ENCODE peak calls at places on chromosomes 16 and 17, in four cellular contexts. E, M, O and Q are unnamed samples.

GRCh38 chr16:65414284-65414984 is 292.6 kb upstream of the CDH11 start:
- DNase-seq in E (peak), M (no peak), O (no peak), Q (no peak)

GRCh38 chr16:53893731-53894435 is 189.9 kb downstream of the FTO start:
- DNase-seq in E (no peak), M (no peak), O (no peak), Q (no peak)

GRCh38 chr16:54203851-54204505 is 82.6 kb downstream of the IRX3 start:
- DNase-seq in O (no peak), M (no peak), E (no peak), Q (no peak)

GRCh38 chr17:75428775-75429469 is 23.4 kb upstream of the GRB2 start:
- DNase-seq in E (no peak), M (no peak), O (no peak), Q (no peak)

GRCh38 chr16:50152386-50152806 is 710 bp upstream of the TENT4B start:
- DNase-seq in E (no peak), M (peak), O (peak), Q (no peak)

GRCh38 chr16:31082368-31083045 is 6.2 kb downstream of the PRSS53 start:
- DNase-seq in E (no peak), M (no peak), O (no peak), Q (no peak)

GRCh38 chr16:10867199-10867598 is 9.8 kb upstream of the CIITA start:
- DNase-seq in M (no peak), O (no peak), E (no peak), Q (no peak)

GRCh38 chr17:61408151-61409041 is 8.8 kb downstream of the TBX2 start:
- DNase-seq in O (no peak), M (no peak), E (peak), Q (peak)

GRCh38 chr16:4272114-4272954 is 489 bp downstream of the TFAP4 start:
- DNase-seq in E (peak), M (peak), O (no peak), Q (peak)

GRCh38 chr16:79269211-79269863 is 331.2 kb downstream of the MAF start:
- DNase-seq in M (no peak), O (peak), E (no peak), Q (no peak)

GRCh38 chr16:10745856-10746255 is 2.2 kb downstream of the NUBP1 start:
- DNase-seq in O (no peak), E (no peak), M (no peak), Q (no peak)

GRCh38 chr17:19346351-19347255 is 15.9 kb downstream of the B9D1 start:
- DNase-seq in E (no peak), O (no peak), M (peak), Q (no peak)

GRCh38 chr16:24848065-24848464 is 2.3 kb downstream of the SLC5A11 start:
- DNase-seq in M (no peak), E (no peak), O (no peak), Q (no peak)

GRCh38 chr17:31132977-31133376 is 38.2 kb downstream of the NF1 start:
- DNase-seq in O (no peak), M (no peak), E (no peak), Q (no peak)

GRCh38 chr16:86479419-86479818 is 30.9 kb upstream of the FOXF1 start:
- DNase-seq in E (no peak), O (no peak), M (no peak), Q (no peak)

GRCh38 chr17:29980261-29980660 is 38.8 kb downstream of the EFCAB5 start:
- DNase-seq in E (no peak), O (no peak), M (no peak), Q (no peak)

GRCh38 chr17:57186231-57187019 is 69.9 kb upstream of the MSI2 start:
- DNase-seq in M (no peak), E (no peak), O (no peak), Q (no peak)

GRCh38 chr17:17080781-17081180 is 38.5 kb downstream of the MPRIP start:
- DNase-seq in M (no peak), O (no peak), E (no peak), Q (no peak)

GRCh38 chr17:42979511-42980273 is at the start of gene PTGES3L:
- DNase-seq in O (no peak), M (peak), E (peak), Q (peak)

GRCh38 chr17:2898255-2898926 is 102.2 kb downstream of the RAP1GAP2 start:
- DNase-seq in E (peak), M (no peak), O (no peak), Q (no peak)

GRCh38 chr17:55742272-55743102 is 8.4 kb upstream of the PCTP start:
- DNase-seq in E (no peak), O (no peak), M (peak), Q (no peak)

GRCh38 chr17:13813347-13814240 is 211.9 kb upstream of the HS3ST3A1 start:
- DNase-seq in O (no peak), M (no peak), E (no peak), Q (no peak)

GRCh38 chr16:86033971-86034370 is 135.0 kb downstream of the IRF8 start:
- DNase-seq in E (no peak), O (no peak), M (no peak), Q (no peak)

GRCh38 chr16:4685776-4686496 is 7.4 kb upstream of the NUDT16L1 start:
- DNase-seq in E (no peak), M (no peak), O (no peak), Q (no peak)

GRCh38 chr16:87006789-87007745 is 310.1 kb downstream of the C16orf95 start:
- DNase-seq in O (no peak), E (no peak), M (no peak), Q (no peak)

GRCh38 chr17:2433696-2434095 is 32.8 kb upstream of the MNT start:
- DNase-seq in M (no peak), O (no peak), E (no peak), Q (no peak)

GRCh38 chr17:40095944-40096791 is 4.2 kb downstream of the NR1D1 start:
- DNase-seq in M (no peak), O (peak), E (no peak), Q (no peak)
- TF ChIP-seq USF1 in M (no peak), O (peak), E (no peak), Q (no peak)

GRCh38 chr17:63426041-63426916 is 19.8 kb downstream of the CYB561 start:
- DNase-seq in O (no peak), M (no peak), E (no peak), Q (no peak)
- TF ChIP-seq USF1 in O (no peak), M (no peak), E (no peak), Q (no peak)

DNA sequence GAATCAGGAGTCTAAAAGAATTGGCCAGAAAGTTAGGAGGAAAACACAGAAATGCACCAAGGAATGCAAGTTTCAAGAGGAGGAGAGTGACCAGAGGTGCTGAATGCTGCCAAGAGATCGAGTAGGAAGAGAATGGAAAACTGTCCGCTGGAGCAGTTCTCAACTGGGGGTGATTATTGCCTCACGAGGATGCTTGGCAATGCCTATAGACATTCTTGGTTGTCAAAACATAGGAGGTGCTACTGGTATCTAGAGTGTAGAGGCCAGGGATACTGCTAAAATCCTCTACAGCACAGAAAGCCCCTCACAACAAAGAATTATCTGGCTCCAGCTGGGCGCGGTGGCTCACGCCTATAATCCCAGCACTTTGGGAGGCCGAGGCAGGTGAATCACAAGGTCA is 82.0 kb upstream of the NOL11 start:
- DNase-seq in O (no peak), M (no peak), E (no peak), Q (no peak)
- TF ChIP-seq USF1 in O (no peak), M (no peak), E (no peak), Q (no peak)

GRCh38 chr16:81451753-81452680 is 7.4 kb downstream of the CMIP start:
- DNase-seq in O (no peak), M (peak), E (no peak), Q (no peak)
- TF ChIP-seq USF1 in O (no peak), M (no peak), E (no peak), Q (no peak)

DNA sequence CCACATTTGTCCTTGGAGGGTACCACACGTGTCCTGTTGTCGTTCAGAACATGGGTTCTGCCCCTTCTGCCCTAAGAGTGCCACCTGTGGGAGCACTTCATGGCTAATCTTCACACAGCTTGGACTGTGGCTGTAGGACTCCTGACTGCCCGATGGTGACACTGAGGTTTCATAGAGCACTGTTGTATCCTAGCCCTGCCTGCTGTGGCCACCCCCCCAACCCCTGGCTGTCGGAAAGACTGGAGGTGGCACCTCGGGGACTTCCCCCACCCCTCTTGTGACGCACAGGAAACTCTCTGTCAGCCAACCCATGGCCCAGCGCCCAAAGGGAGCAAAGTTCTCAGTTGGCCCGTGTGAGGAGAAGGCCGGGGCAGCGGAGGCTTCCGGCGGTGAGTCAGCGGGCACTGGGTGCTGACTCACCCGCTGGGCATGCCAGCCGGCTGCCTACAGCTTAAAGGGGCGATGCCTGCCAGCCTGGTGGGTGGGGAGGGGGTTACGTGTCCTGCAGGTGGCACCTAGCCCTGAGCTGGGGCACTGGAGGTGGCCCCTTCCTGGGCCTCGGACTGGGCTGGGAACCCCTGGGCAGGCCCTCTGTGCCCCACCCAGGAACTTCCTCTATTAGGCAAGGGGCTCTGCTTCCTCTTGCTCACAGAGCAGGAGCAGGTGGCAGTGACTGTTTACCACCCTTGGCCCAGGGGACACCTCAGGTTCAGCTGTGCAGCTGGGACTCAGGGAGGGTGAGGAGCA is 3.4 kb downstream of the MAP2K3 start:
- DNase-seq in O (peak), M (no peak), E (peak), Q (no peak)
- TF ChIP-seq USF1 in O (no peak), M (no peak), E (peak), Q (no peak)

DNA sequence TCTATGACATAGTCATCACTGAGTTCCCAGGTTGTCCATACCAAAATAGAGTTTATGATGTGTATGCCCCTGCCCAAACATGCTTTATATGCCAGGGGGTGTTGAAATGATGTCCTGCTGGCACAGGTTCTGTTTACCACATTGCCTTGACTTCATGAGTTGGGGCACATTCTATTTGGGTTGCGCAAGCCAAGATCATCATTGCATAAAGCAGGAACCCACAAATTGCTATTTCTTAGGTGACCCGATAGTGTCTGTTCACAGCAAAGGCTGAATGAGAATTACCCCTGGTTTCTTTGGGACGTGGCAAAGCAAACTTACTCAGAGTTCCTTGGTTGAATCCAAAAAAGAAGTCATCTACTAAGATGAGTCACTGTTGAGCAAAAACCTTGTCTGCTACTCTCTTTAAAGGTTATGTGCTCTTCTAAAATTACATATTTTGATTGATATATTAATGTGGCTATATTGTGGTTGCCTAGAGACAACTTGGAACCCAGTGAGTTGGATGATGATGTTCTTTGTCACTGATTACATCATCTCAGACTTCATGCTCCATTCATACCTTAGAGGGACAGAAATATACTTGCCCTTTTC is 912.6 kb upstream of the SOX9 start:
- DNase-seq in O (no peak), E (no peak), M (no peak), Q (no peak)
- TF ChIP-seq USF1 in O (no peak), E (no peak), M (no peak), Q (no peak)